ENCODE peak calls at places on chromosome 14, in five cellular contexts. Y, Q, T, D and Z are unnamed samples.

GRCh38 chr14:97978336-97978735 is 1181.2 kb downstream of the VRK1 start:
- DNase-seq in Y (peak; percentile 68), Q (peak; percentile 23), T (peak; percentile 82), D (peak; percentile 66), Z (peak; percentile 88)

GRCh38 chr14:52080171-52080800 is 11.4 kb upstream of the NID2 start:
- DNase-seq in Y (no peak), Q (no peak), T (no peak), D (no peak), Z (peak; percentile 63)

GRCh38 chr14:102016420-102017090 is 52.2 kb downstream of the DYNC1H1 start:
- DNase-seq in Y (no peak), Q (no peak), T (no peak), D (no peak), Z (no peak)

GRCh38 chr14:50647753-50648152 is 20.4 kb downstream of the SAV1 start:
- DNase-seq in Y (no peak), Q (no peak), T (no peak), D (no peak), Z (no peak)

GRCh38 chr14:73870525-73871235 is 16.0 kb upstream of the ZNF410 start:
- DNase-seq in Y (no peak), Q (no peak), T (no peak), D (no peak), Z (no peak)

GRCh38 chr14:22380511-22381455 is 208.2 kb downstream of the DAD1 start:
- DNase-seq in Y (no peak), Q (no peak), T (no peak), D (no peak), Z (no peak)

GRCh38 chr14:72786377-72787350 is 107.2 kb downstream of the DPF3 start:
- DNase-seq in Y (no peak), Q (no peak), T (no peak), D (no peak), Z (no peak)

GRCh38 chr14:100256339-100256895 is 17.5 kb downstream of the YY1 start:
- DNase-seq in Y (no peak), Q (no peak), T (no peak), D (no peak), Z (no peak)